ENCODE peak calls at places on chromosomes 12 and 14, in nine cellular contexts. One of them, this sample, is unnamed.

GRCh38 chr12:27711312-27711682 is 665 bp downstream of the MRPS35 start:
- DNase-seq in CD4-positive, CD25-positive, alpha-beta regulatory T cell: no peak
- DNase-seq in IMR-90: no peak
- DNase-seq in cardiac muscle cell: peak
- DNase-seq in gastrocnemius medialis: no peak
- DNase-seq in esophagus squamous epithelium: no peak
- DNase-seq in Panc1: no peak
- DNase-seq in left ventricle myocardium inferior: no peak
- DNase-seq in AG04450: no peak
- DNase-seq in this sample: no peak

GRCh38 chr12:56723889-56724659 is 1.0 kb downstream of the NACA start:
- DNase-seq in cardiac muscle cell: peak
- DNase-seq in left ventricle myocardium inferior: peak
- DNase-seq in gastrocnemius medialis: peak
- DNase-seq in IMR-90: peak
- DNase-seq in AG04450: peak
- DNase-seq in esophagus squamous epithelium: no peak
- DNase-seq in Panc1: no peak
- DNase-seq in CD4-positive, CD25-positive, alpha-beta regulatory T cell: no peak
- DNase-seq in this sample: peak

GRCh38 chr12:22480016-22480415 is 64.3 kb downstream of the C2CD5 start:
- DNase-seq in gastrocnemius medialis: no peak
- DNase-seq in CD4-positive, CD25-positive, alpha-beta regulatory T cell: no peak
- DNase-seq in esophagus squamous epithelium: no peak
- DNase-seq in Panc1: no peak
- DNase-seq in AG04450: no peak
- DNase-seq in IMR-90: no peak
- DNase-seq in left ventricle myocardium inferior: no peak
- DNase-seq in cardiac muscle cell: peak
- DNase-seq in this sample: no peak

GRCh38 chr12:19613051-19613535 is 173.8 kb downstream of the AEBP2 start:
- DNase-seq in CD4-positive, CD25-positive, alpha-beta regulatory T cell: no peak
- DNase-seq in IMR-90: no peak
- DNase-seq in cardiac muscle cell: no peak
- DNase-seq in left ventricle myocardium inferior: no peak
- DNase-seq in AG04450: no peak
- DNase-seq in Panc1: no peak
- DNase-seq in esophagus squamous epithelium: no peak
- DNase-seq in gastrocnemius medialis: no peak
- DNase-seq in this sample: no peak

GRCh38 chr14:52350445-52350844 is 36.3 kb downstream of the PTGER2 start:
- DNase-seq in IMR-90: no peak
- DNase-seq in Panc1: no peak
- DNase-seq in esophagus squamous epithelium: no peak
- DNase-seq in CD4-positive, CD25-positive, alpha-beta regulatory T cell: no peak
- DNase-seq in cardiac muscle cell: no peak
- DNase-seq in gastrocnemius medialis: no peak
- DNase-seq in AG04450: no peak
- DNase-seq in left ventricle myocardium inferior: no peak
- DNase-seq in this sample: no peak

GRCh38 chr12:91361864-91362263 is 179.2 kb upstream of the DCN start:
- DNase-seq in Panc1: no peak
- DNase-seq in gastrocnemius medialis: no peak
- DNase-seq in CD4-positive, CD25-positive, alpha-beta regulatory T cell: no peak
- DNase-seq in left ventricle myocardium inferior: no peak
- DNase-seq in esophagus squamous epithelium: no peak
- DNase-seq in IMR-90: peak
- DNase-seq in cardiac muscle cell: peak
- DNase-seq in AG04450: no peak
- DNase-seq in this sample: no peak

GRCh38 chr12:132776816-132777568 is 15.4 kb upstream of the ANKLE2 start:
- DNase-seq in gastrocnemius medialis: peak
- DNase-seq in left ventricle myocardium inferior: peak
- DNase-seq in AG04450: no peak
- DNase-seq in IMR-90: peak
- DNase-seq in Panc1: no peak
- DNase-seq in esophagus squamous epithelium: no peak
- DNase-seq in cardiac muscle cell: no peak
- DNase-seq in CD4-positive, CD25-positive, alpha-beta regulatory T cell: no peak
- DNase-seq in this sample: peak

GRCh38 chr14:64684091-64684490 is 20.1 kb upstream of the PLEKHG3 start:
- DNase-seq in IMR-90: peak
- DNase-seq in Panc1: no peak
- DNase-seq in AG04450: peak
- DNase-seq in CD4-positive, CD25-positive, alpha-beta regulatory T cell: no peak
- DNase-seq in gastrocnemius medialis: no peak
- DNase-seq in cardiac muscle cell: no peak
- DNase-seq in esophagus squamous epithelium: no peak
- DNase-seq in left ventricle myocardium inferior: peak
- DNase-seq in this sample: peak

GRCh38 chr12:120590741-120591407 is 9.7 kb upstream of the POP5 start:
- DNase-seq in AG04450: no peak
- DNase-seq in gastrocnemius medialis: no peak
- DNase-seq in Panc1: no peak
- DNase-seq in esophagus squamous epithelium: no peak
- DNase-seq in left ventricle myocardium inferior: no peak
- DNase-seq in CD4-positive, CD25-positive, alpha-beta regulatory T cell: no peak
- DNase-seq in cardiac muscle cell: no peak
- DNase-seq in IMR-90: no peak
- DNase-seq in this sample: no peak
- H3K27ac ChIP-seq in AG04450: no peak
- H3K27ac ChIP-seq in gastrocnemius medialis: no peak
- H3K27ac ChIP-seq in Panc1: no peak
- H3K27ac ChIP-seq in esophagus squamous epithelium: no peak
- H3K27ac ChIP-seq in left ventricle myocardium inferior: peak
- H3K27ac ChIP-seq in CD4-positive, CD25-positive, alpha-beta regulatory T cell: no peak
- H3K27ac ChIP-seq in cardiac muscle cell: no peak
- H3K27ac ChIP-seq in IMR-90: no peak
- H3K27ac ChIP-seq in this sample: no peak

DNA sequence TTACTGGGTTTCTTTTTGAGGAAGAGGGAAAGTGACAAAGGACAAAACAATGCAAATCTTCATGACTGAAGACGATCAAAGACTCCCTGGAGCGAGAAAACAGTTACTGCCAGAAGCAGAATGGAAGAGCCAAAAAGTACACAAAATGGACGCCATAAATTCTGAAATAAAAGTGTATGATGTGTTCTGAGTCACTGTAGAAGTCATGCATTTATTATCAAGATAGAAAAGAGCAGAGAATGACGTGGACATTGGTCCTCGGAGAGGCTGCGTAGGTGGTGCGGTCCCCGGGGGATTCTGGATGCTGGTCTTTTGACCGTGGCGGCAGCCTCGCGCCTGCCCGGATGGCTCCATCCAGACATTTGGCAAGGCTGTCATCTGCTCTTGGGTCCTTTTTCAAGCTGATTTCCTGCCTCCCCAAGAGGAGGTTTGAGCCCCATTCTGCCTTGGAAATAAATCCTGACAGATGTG is 52.8 kb downstream of the C14orf132 start:
- DNase-seq in left ventricle myocardium inferior: no peak
- DNase-seq in IMR-90: no peak
- DNase-seq in CD4-positive, CD25-positive, alpha-beta regulatory T cell: no peak
- DNase-seq in AG04450: no peak
- DNase-seq in Panc1: no peak
- DNase-seq in cardiac muscle cell: no peak
- DNase-seq in gastrocnemius medialis: no peak
- DNase-seq in esophagus squamous epithelium: no peak
- DNase-seq in this sample: no peak
- H3K4me3 ChIP-seq in left ventricle myocardium inferior: no peak
- H3K4me3 ChIP-seq in IMR-90: no peak
- H3K4me3 ChIP-seq in CD4-positive, CD25-positive, alpha-beta regulatory T cell: no peak
- H3K4me3 ChIP-seq in AG04450: no peak
- H3K4me3 ChIP-seq in Panc1: no peak
- H3K4me3 ChIP-seq in cardiac muscle cell: no peak
- H3K4me3 ChIP-seq in gastrocnemius medialis: no peak
- H3K4me3 ChIP-seq in esophagus squamous epithelium: no peak
- H3K4me3 ChIP-seq in this sample: no peak

GRCh38 chr14:68014771-68015170 is 195.2 kb downstream of the RAD51B start:
- DNase-seq in IMR-90: no peak
- DNase-seq in AG04450: no peak
- DNase-seq in left ventricle myocardium inferior: no peak
- DNase-seq in esophagus squamous epithelium: no peak
- DNase-seq in gastrocnemius medialis: no peak
- DNase-seq in CD4-positive, CD25-positive, alpha-beta regulatory T cell: no peak
- DNase-seq in Panc1: no peak
- DNase-seq in cardiac muscle cell: no peak
- DNase-seq in this sample: no peak

GRCh38 chr14:68012861-68013260 is 193.3 kb downstream of the RAD51B start:
- DNase-seq in esophagus squamous epithelium: no peak
- DNase-seq in Panc1: no peak
- DNase-seq in left ventricle myocardium inferior: no peak
- DNase-seq in AG04450: no peak
- DNase-seq in IMR-90: no peak
- DNase-seq in CD4-positive, CD25-positive, alpha-beta regulatory T cell: no peak
- DNase-seq in gastrocnemius medialis: no peak
- DNase-seq in cardiac muscle cell: no peak
- DNase-seq in this sample: no peak

GRCh38 chr14:68016243-68016914 is 196.8 kb downstream of the RAD51B start:
- DNase-seq in gastrocnemius medialis: no peak
- DNase-seq in CD4-positive, CD25-positive, alpha-beta regulatory T cell: no peak
- DNase-seq in IMR-90: peak
- DNase-seq in esophagus squamous epithelium: no peak
- DNase-seq in AG04450: no peak
- DNase-seq in cardiac muscle cell: no peak
- DNase-seq in Panc1: no peak
- DNase-seq in left ventricle myocardium inferior: no peak
- DNase-seq in this sample: no peak

GRCh38 chr14:68013326-68013725 is 193.7 kb downstream of the RAD51B start:
- DNase-seq in gastrocnemius medialis: no peak
- DNase-seq in left ventricle myocardium inferior: no peak
- DNase-seq in IMR-90: no peak
- DNase-seq in cardiac muscle cell: no peak
- DNase-seq in CD4-positive, CD25-positive, alpha-beta regulatory T cell: no peak
- DNase-seq in AG04450: no peak
- DNase-seq in esophagus squamous epithelium: no peak
- DNase-seq in Panc1: no peak
- DNase-seq in this sample: no peak

DNA sequence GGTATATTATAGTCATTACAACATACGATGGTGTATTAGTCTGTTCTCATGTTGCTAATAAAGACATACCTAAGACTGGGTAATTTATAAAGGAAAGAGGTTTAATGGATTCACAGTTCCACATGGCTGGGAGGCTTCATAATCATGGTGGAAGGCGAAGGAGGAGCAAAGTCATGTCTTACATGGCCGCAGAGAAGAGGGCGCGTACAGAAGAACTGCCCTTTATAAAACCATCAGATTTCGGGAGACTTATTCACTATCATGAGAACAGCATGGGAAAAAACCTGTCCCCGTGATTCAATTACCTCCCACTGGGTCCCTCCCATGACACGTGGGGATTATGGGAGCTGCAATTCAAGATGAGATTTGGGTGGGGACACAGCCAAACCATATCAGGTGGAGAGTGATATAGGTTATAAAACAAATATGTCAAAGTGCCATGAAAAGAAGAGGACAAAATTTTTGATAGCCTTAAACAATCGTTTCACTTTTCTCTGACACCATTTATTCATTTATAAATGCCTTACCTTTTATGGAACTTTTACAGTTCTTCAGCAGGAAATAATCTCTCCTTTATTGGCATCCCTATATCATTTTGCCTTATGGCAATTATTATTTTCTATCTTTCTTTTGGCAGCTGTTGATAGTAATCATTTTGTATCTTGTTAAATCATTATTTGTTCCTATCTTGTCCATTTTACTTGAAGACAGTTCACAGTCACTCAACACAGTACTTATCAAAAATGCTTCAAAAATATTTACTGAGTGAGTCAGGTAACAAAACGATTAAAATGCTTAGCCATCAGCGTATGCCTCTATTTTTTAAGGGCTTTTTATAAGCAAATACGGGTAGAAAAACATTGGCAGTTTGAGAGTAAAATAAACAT is 196.0 kb downstream of the RAD51B start:
- DNase-seq in esophagus squamous epithelium: no peak
- DNase-seq in IMR-90: peak
- DNase-seq in CD4-positive, CD25-positive, alpha-beta regulatory T cell: no peak
- DNase-seq in AG04450: no peak
- DNase-seq in cardiac muscle cell: no peak
- DNase-seq in left ventricle myocardium inferior: no peak
- DNase-seq in gastrocnemius medialis: no peak
- DNase-seq in Panc1: no peak
- DNase-seq in this sample: no peak
- H3K27ac ChIP-seq in esophagus squamous epithelium: no peak
- H3K27ac ChIP-seq in IMR-90: no peak
- H3K27ac ChIP-seq in CD4-positive, CD25-positive, alpha-beta regulatory T cell: no peak
- H3K27ac ChIP-seq in AG04450: no peak
- H3K27ac ChIP-seq in cardiac muscle cell: no peak
- H3K27ac ChIP-seq in left ventricle myocardium inferior: no peak
- H3K27ac ChIP-seq in gastrocnemius medialis: no peak
- H3K27ac ChIP-seq in Panc1: peak
- H3K27ac ChIP-seq in this sample: no peak

GRCh38 chr14:96274122-96274910 is 18.3 kb downstream of the BDKRB1 start:
- DNase-seq in AG04450: peak
- DNase-seq in left ventricle myocardium inferior: no peak
- DNase-seq in cardiac muscle cell: peak
- DNase-seq in IMR-90: peak
- DNase-seq in CD4-positive, CD25-positive, alpha-beta regulatory T cell: no peak
- DNase-seq in esophagus squamous epithelium: no peak
- DNase-seq in gastrocnemius medialis: no peak
- DNase-seq in Panc1: no peak
- DNase-seq in this sample: no peak

GRCh38 chr14:96272777-96273471 is 16.9 kb downstream of the BDKRB1 start:
- DNase-seq in CD4-positive, CD25-positive, alpha-beta regulatory T cell: no peak
- DNase-seq in left ventricle myocardium inferior: no peak
- DNase-seq in cardiac muscle cell: no peak
- DNase-seq in AG04450: no peak
- DNase-seq in gastrocnemius medialis: no peak
- DNase-seq in Panc1: no peak
- DNase-seq in esophagus squamous epithelium: no peak
- DNase-seq in IMR-90: peak
- DNase-seq in this sample: no peak

GRCh38 chr14:96275182-96276112 is 19.4 kb downstream of the BDKRB1 start:
- DNase-seq in cardiac muscle cell: peak
- DNase-seq in Panc1: peak
- DNase-seq in IMR-90: peak
- DNase-seq in left ventricle myocardium inferior: peak
- DNase-seq in AG04450: peak
- DNase-seq in esophagus squamous epithelium: no peak
- DNase-seq in CD4-positive, CD25-positive, alpha-beta regulatory T cell: peak
- DNase-seq in gastrocnemius medialis: peak
- DNase-seq in this sample: peak

GRCh38 chr14:96271421-96271762 is 15.4 kb downstream of the BDKRB1 start:
- DNase-seq in IMR-90: no peak
- DNase-seq in left ventricle myocardium inferior: no peak
- DNase-seq in AG04450: no peak
- DNase-seq in gastrocnemius medialis: no peak
- DNase-seq in esophagus squamous epithelium: no peak
- DNase-seq in CD4-positive, CD25-positive, alpha-beta regulatory T cell: no peak
- DNase-seq in cardiac muscle cell: no peak
- DNase-seq in Panc1: no peak
- DNase-seq in this sample: no peak

DNA sequence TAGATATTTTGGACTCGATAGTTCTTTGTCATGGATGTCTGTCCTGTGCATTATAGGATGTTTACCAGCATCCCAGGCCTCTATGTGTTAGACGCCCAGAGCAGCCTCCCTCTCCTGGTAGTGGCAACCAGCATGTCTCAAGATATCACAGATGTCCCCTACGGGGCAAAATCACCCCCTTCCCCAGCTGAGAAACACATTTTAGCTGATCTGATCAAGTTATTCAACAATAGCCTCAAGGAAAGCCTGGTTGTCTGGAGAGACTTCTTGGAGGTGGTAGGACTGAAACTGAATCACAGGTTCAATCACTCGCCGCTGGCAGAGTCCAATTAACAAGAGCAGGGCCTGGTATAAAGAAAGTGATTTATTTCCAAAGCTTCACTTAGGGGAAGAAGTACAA is 17.6 kb downstream of the BDKRB1 start:
- DNase-seq in left ventricle myocardium inferior: no peak
- DNase-seq in IMR-90: no peak
- DNase-seq in esophagus squamous epithelium: no peak
- DNase-seq in AG04450: no peak
- DNase-seq in cardiac muscle cell: no peak
- DNase-seq in Panc1: no peak
- DNase-seq in gastrocnemius medialis: no peak
- DNase-seq in CD4-positive, CD25-positive, alpha-beta regulatory T cell: no peak
- DNase-seq in this sample: no peak
- H3K4me3 ChIP-seq in left ventricle myocardium inferior: no peak
- H3K4me3 ChIP-seq in IMR-90: no peak
- H3K4me3 ChIP-seq in esophagus squamous epithelium: no peak
- H3K4me3 ChIP-seq in AG04450: no peak
- H3K4me3 ChIP-seq in cardiac muscle cell: no peak
- H3K4me3 ChIP-seq in Panc1: no peak
- H3K4me3 ChIP-seq in gastrocnemius medialis: no peak
- H3K4me3 ChIP-seq in CD4-positive, CD25-positive, alpha-beta regulatory T cell: no peak
- H3K4me3 ChIP-seq in this sample: no peak

This sample was measured in psoas muscle.